ENCODE peak calls at places on chromosomes 6 and 20, in six cellular contexts. W is K562, G is HCT116, Q is H1, B is SK-N-SH, X is GM12878. C is an unnamed sample.

GRCh38 chr6:147219463-147219862 is 15.2 kb downstream of the STXBP5 start:
- DNase-seq in W (no peak), G (no peak), Q (no peak), B (no peak), X (no peak), C (no peak)

GRCh38 chr6:114096553-114097172 is 125.7 kb upstream of the HDAC2 start:
- DNase-seq in W (peak; percentile 50), G (peak; percentile 16), Q (no peak), B (peak; percentile 56), X (no peak), C (peak; percentile 46)

GRCh38 chr20:50312682-50313187 is 122.1 kb downstream of the CEBPB start:
- DNase-seq in W (no peak), G (no peak), Q (no peak), B (no peak), X (no peak), C (no peak)

GRCh38 chr6:32436995-32437836 is 2.5 kb upstream of the HLA-DRA start:
- DNase-seq in W (no peak), G (no peak), Q (no peak), B (no peak), X (peak; percentile 95), C (no peak)

GRCh38 chr6:10520468-10520867 is 683 bp upstream of the GCNT2 start:
- DNase-seq in W (no peak), G (no peak), Q (no peak), B (no peak), X (no peak), C (peak; percentile 41)

GRCh38 chr6:127494240-127494767 is 24.8 kb downstream of the MTCL3 start:
- DNase-seq in W (no peak), G (no peak), Q (no peak), B (no peak), X (no peak), C (no peak)

GRCh38 chr6:158172001-158172400 is 3.9 kb downstream of the GTF2H5 start:
- DNase-seq in W (no peak), G (no peak), Q (no peak), B (no peak), X (no peak), C (no peak)

GRCh38 chr6:7262746-7263335 is 50.2 kb downstream of the SSR1 start:
- DNase-seq in W (no peak), G (no peak), Q (no peak), B (no peak), X (no peak), C (no peak)

GRCh38 chr20:23164176-23164601 is 78.1 kb upstream of the CD93 start:
- DNase-seq in W (no peak), G (no peak), Q (peak; percentile 38), B (no peak), X (no peak), C (peak; percentile 43)

GRCh38 chr6:133568970-133569889 is 319.7 kb upstream of the TCF21 start:
- DNase-seq in W (peak; percentile 63), G (peak; percentile 87), Q (no peak), B (peak; percentile 50), X (no peak), C (peak; percentile 51)

GRCh38 chr20:48571945-48572589 is 255.7 kb downstream of the PREX1 start:
- DNase-seq in W (no peak), G (no peak), Q (no peak), B (peak; percentile 39), X (no peak), C (no peak)

GRCh38 chr6:80003841-80004198 is 629 bp upstream of the TTK start:
- DNase-seq in W (peak; percentile 6), G (no peak), Q (peak; percentile 55), B (peak; percentile 27), X (no peak), C (no peak)

GRCh38 chr20:1830240-1830639 is 65.0 kb upstream of the SIRPA start:
- DNase-seq in W (no peak), G (peak; percentile 56), Q (no peak), B (peak; percentile 61), X (no peak), C (no peak)
- TF ChIP-seq MAX in W (no peak), G (no peak), Q (no peak), B (peak; percentile 72), X (no peak), C (no peak)

GRCh38 chr20:1338096-1338495 is 9.2 kb upstream of the SDCBP2 start:
- DNase-seq in W (no peak), G (no peak), Q (peak; percentile 41), B (no peak), X (no peak), C (no peak)
- TF ChIP-seq SIN3A in W (no peak), G (no peak), Q (no peak), B (no peak), X (no peak), C (no peak)

DNA sequence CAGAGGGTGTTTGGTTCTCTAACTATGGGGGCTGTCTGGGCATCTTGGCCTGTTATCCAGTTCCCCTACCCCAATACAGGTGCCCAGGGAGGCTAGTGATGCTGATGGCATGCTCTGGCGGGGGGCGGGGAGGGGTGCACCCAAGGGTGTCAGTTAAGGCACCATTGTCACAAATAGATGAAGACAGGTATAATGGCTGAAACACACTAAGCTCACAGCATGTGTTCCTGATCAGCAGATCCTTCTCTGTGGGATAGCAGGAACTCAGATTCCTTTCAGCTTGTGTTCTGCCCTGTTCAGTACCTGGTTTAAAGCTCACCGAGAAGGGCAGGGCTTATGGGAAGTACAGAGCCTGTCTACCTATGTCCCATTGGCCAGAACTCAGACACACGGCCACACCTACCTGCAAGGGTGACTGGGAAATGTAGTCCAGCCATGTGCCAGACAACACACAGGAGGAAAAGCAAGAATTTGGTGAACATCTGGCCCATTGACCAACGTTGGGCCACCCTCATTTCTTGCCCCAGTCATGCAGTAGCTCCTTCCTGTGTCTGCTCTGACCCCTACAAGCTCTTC is 3.4 kb upstream of the RSPO4 start:
- DNase-seq in W (peak; percentile 59), G (peak; percentile 63), Q (peak; percentile 57), B (peak; percentile 66), X (peak; percentile 2), C (peak; percentile 59)
- TF ChIP-seq MAX in W (no peak), G (no peak), Q (no peak), B (no peak), X (no peak), C (no peak)

DNA sequence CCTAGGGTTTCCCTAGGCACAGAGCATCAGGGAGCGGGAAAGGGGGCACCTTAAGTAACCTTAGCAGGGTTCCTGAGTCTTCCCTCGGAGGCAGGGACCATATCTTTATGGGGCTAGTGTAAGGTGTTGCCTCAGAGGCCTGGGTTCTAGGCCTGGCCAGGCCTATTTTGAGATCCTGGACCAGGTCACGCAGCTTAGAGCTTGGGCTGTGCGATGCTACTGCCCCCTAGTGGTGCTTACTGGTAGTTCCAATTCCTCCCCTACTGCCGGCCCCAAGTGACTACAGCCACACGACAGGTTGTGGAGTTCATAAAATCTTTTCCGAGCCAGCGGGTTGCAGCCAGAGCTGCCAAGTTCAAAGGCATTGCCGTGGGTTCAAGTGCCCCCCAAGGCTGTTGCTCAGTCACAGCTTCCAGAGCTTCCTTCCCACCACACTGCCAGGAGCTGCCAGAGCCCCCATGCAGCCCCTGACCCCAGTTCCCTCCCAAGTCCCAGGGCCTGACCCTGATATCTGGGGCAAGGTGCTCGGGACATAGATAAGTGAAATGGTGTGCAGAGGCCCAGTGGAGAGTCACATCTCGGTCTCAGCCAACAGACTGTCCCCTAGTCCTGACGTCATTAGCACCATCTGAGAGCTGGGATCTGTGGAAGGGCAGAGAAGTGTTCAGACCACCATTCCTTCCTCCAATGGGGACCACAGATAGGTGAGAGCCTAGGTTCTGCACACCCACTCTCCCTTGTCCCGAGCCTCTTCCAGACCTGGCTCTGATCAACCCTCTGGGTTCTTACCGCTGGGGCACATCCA is 3.3 kb downstream of the LRRC73 start:
- DNase-seq in W (peak; percentile 94), G (peak; percentile 75), Q (peak; percentile 94), B (peak; percentile 89), X (peak; percentile 51), C (peak; percentile 76)
- TF ChIP-seq SIN3A in W (no peak), G (no peak), Q (no peak), B (no peak), X (no peak), C (no peak)

DNA sequence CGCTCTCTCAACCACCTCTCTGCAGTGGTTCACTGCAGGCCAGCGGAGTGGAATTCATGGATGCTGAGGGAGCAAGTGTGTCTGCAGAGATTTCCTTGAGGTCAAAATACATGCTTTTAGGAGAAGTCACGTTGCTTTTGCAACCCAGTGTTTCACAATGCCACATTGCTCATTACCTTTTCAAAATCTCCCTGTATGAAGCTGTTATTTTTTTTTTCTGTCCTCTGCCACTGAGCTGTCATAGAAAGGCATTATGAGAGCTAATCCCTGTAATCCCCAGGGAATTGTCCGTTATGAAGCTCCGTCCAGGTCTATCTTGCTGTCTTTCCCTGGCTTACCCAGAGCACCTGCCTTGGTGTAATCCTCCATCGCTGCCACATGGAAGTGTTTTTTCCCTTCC is 60.5 kb upstream of the SLC22A23 start:
- DNase-seq in W (no peak), G (no peak), Q (no peak), B (no peak), X (no peak), C (no peak)
- TF ChIP-seq MAX in W (no peak), G (no peak), Q (no peak), B (no peak), X (no peak), C (no peak)

DNA sequence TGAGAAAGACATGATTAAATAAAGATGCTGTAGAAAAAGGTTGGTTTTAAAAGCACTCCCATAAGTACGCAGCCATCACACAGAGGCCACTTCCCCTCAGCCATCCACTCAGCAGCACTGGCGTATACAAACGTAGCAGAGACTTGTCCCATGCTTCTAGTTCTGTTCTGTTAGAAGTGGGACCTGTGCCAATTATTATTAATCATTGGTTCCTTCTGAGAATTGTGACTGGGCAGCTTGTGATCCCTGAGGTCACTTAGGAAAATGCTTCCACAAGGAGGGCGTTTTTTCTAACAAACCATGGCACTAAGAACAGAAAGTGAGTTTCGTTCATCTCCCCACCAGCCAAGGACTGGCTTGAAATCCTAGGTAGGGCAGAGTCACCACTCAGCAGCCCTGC is 53.9 kb downstream of the FAM120B start:
- DNase-seq in W (no peak), G (no peak), Q (no peak), B (no peak), X (no peak), C (no peak)
- TF ChIP-seq SIN3A in W (no peak), G (no peak), Q (no peak), B (no peak), X (no peak), C (no peak)

GRCh38 chr6:168277274-168277669 is 42.3 kb downstream of the DACT2 start:
- DNase-seq in W (no peak), G (no peak), Q (no peak), B (no peak), X (no peak), C (no peak)
- TF ChIP-seq MAX in W (no peak), G (no peak), Q (no peak), B (no peak), X (no peak), C (no peak)

GRCh38 chr6:165594584-165595333 is 68.3 kb downstream of the PDE10A start:
- DNase-seq in W (no peak), G (no peak), Q (no peak), B (no peak), X (no peak), C (no peak)
- TF ChIP-seq SIN3A in W (no peak), G (no peak), Q (no peak), B (no peak), X (no peak), C (no peak)

GRCh38 chr6:138007014-138007472 is 100.2 kb downstream of the PERP start:
- DNase-seq in W (peak; percentile 66), G (peak; percentile 45), Q (peak; percentile 75), B (peak; percentile 7), X (no peak), C (peak; percentile 48)
- TF ChIP-seq MAX in W (no peak), G (peak; percentile 29), Q (no peak), B (no peak), X (no peak), C (peak; percentile 40)

C was measured in HepG2.